ENCODE peak calls at places on chromosomes 11 and 22, in ten cellular contexts. M, K, V, Q, S, Z, A, T, C and P are unnamed samples.

GRCh38 chr11:62543680-62544444 is 2.7 kb downstream of the AHNAK start:
- DNase-seq in M (no peak), K (no peak), V (peak), Q (no peak), S (no peak), Z (no peak), A (no peak), T (no peak), C (no peak), P (no peak)

GRCh38 chr22:17368144-17368726 is 1.0 kb upstream of the CECR2 start:
- DNase-seq in M (no peak), K (no peak), V (no peak), Q (no peak), S (no peak), Z (no peak), A (no peak), T (no peak), C (no peak), P (no peak)

GRCh38 chr11:61609970-61610347 is 29.1 kb upstream of the SYT7 start:
- DNase-seq in M (no peak), K (no peak), V (no peak), Q (peak), S (no peak), Z (peak), A (no peak), T (no peak), C (no peak), P (no peak)

GRCh38 chr11:62401781-62402180 is 17.1 kb upstream of the SCGB1A1 start:
- DNase-seq in M (no peak), K (no peak), V (peak), Q (no peak), S (peak), Z (no peak), A (no peak), T (no peak), C (no peak), P (no peak)

GRCh38 chr11:83282084-83282716 is 4.0 kb downstream of the CCDC90B start:
- DNase-seq in M (no peak), K (no peak), V (no peak), Q (no peak), S (no peak), Z (no peak), A (no peak), T (no peak), C (no peak), P (no peak)

GRCh38 chr22:36373258-36373579 is 14.5 kb downstream of the MYH9 start:
- DNase-seq in M (no peak), K (no peak), V (peak), Q (no peak), S (peak), Z (no peak), A (peak), T (peak), C (no peak), P (no peak)

GRCh38 chr11:94574193-94574961 is 7.2 kb downstream of the PIWIL4 start:
- DNase-seq in M (peak), K (peak), V (peak), Q (no peak), S (no peak), Z (no peak), A (no peak), T (no peak), C (peak), P (no peak)

GRCh38 chr11:63590024-63590788 is 24.0 kb downstream of the PLAAT3 start:
- DNase-seq in M (no peak), K (no peak), V (no peak), Q (no peak), S (peak), Z (no peak), A (no peak), T (peak), C (no peak), P (no peak)

GRCh38 chr11:12198261-12198925 is 88.0 kb downstream of the MICAL2 start:
- DNase-seq in M (no peak), K (no peak), V (no peak), Q (no peak), S (no peak), Z (no peak), A (no peak), T (no peak), C (no peak), P (no peak)

GRCh38 chr11:95638501-95638900 is 151.1 kb downstream of the FAM76B start:
- DNase-seq in M (no peak), K (no peak), V (no peak), Q (no peak), S (no peak), Z (no peak), A (no peak), T (no peak), C (no peak), P (no peak)

GRCh38 chr11:5251746-5252145 is 2.1 kb upstream of the HBG1 start:
- DNase-seq in M (no peak), K (no peak), V (no peak), Q (no peak), S (no peak), Z (no peak), A (no peak), T (no peak), C (no peak), P (no peak)

GRCh38 chr11:74025467-74026166 is 16.7 kb upstream of the UCP3 start:
- DNase-seq in M (no peak), K (no peak), V (no peak), Q (no peak), S (no peak), Z (no peak), A (no peak), T (no peak), C (no peak), P (no peak)

GRCh38 chr11:33605703-33606102 is 94.9 kb downstream of the C11orf91 start:
- DNase-seq in M (no peak), K (no peak), V (no peak), Q (no peak), S (no peak), Z (no peak), A (no peak), T (no peak), C (no peak), P (no peak)

GRCh38 chr22:33787645-33788456 is 132.4 kb downstream of the LARGE1 start:
- DNase-seq in M (no peak), K (no peak), V (no peak), Q (no peak), S (no peak), Z (no peak), A (no peak), T (no peak), C (no peak), P (no peak)

GRCh38 chr11:119983240-119983732 is 154.6 kb downstream of the TRIM29 start:
- DNase-seq in M (no peak), K (no peak), V (no peak), Q (no peak), S (no peak), Z (no peak), A (no peak), T (no peak), C (no peak), P (no peak)

GRCh38 chr11:14380947-14381555 is 22.1 kb upstream of the RRAS2 start:
- DNase-seq in M (peak), K (no peak), V (peak), Q (peak), S (peak), Z (no peak), A (peak), T (peak), C (peak), P (peak)

GRCh38 chr11:72814831-72815618 is 814 bp downstream of the ATG16L2 start:
- DNase-seq in M (peak), K (no peak), V (no peak), Q (peak), S (no peak), Z (peak), A (no peak), T (no peak), C (no peak), P (no peak)

GRCh38 chr11:20050551-20051333 is 109.5 kb downstream of the DBX1 start:
- DNase-seq in M (no peak), K (no peak), V (no peak), Q (no peak), S (peak), Z (no peak), A (no peak), T (no peak), C (no peak), P (no peak)

GRCh38 chr22:24141586-24141985 is 39.7 kb upstream of the SUSD2 start:
- DNase-seq in M (no peak), K (no peak), V (no peak), Q (no peak), S (no peak), Z (no peak), A (no peak), T (no peak), C (no peak), P (no peak)

GRCh38 chr11:108319541-108320145 is 96.8 kb downstream of the ATM start:
- DNase-seq in M (no peak), K (no peak), V (no peak), Q (no peak), S (no peak), Z (no peak), A (no peak), T (no peak), C (no peak), P (no peak)

GRCh38 chr11:132111781-132112380 is 741.5 kb downstream of the NTM start:
- DNase-seq in M (peak), K (no peak), V (no peak), Q (no peak), S (no peak), Z (no peak), A (no peak), T (peak), C (no peak), P (no peak)

GRCh38 chr11:130071211-130071712 is 1.6 kb downstream of the APLP2 start:
- DNase-seq in M (peak), K (no peak), V (no peak), Q (no peak), S (no peak), Z (peak), A (no peak), T (no peak), C (no peak), P (no peak)

GRCh38 chr11:36460220-36460619 is 49.9 kb downstream of the TRAF6 start:
- DNase-seq in M (no peak), K (no peak), V (no peak), Q (no peak), S (no peak), Z (no peak), A (no peak), T (no peak), C (no peak), P (no peak)

GRCh38 chr11:68798221-68798813 is 43.4 kb downstream of the CPT1A start:
- DNase-seq in M (peak), K (no peak), V (no peak), Q (no peak), S (no peak), Z (peak), A (no peak), T (no peak), C (no peak), P (no peak)

GRCh38 chr22:48425091-48425506 is 1402.6 kb downstream of the BRD1 start:
- DNase-seq in M (no peak), K (no peak), V (no peak), Q (no peak), S (no peak), Z (no peak), A (no peak), T (no peak), C (no peak), P (no peak)

GRCh38 chr22:48427731-48428211 is 1399.9 kb downstream of the BRD1 start:
- DNase-seq in M (no peak), K (no peak), V (no peak), Q (no peak), S (no peak), Z (no peak), A (no peak), T (no peak), C (no peak), P (no peak)

GRCh38 chr22:48424661-48425060 is 1403.0 kb downstream of the BRD1 start:
- DNase-seq in M (no peak), K (no peak), V (no peak), Q (no peak), S (no peak), Z (no peak), A (no peak), T (no peak), C (no peak), P (no peak)

GRCh38 chr22:48428556-48429371 is 1398.9 kb downstream of the BRD1 start:
- DNase-seq in M (no peak), K (no peak), V (no peak), Q (peak), S (no peak), Z (no peak), A (no peak), T (no peak), C (no peak), P (no peak)

GRCh38 chr22:48426466-48427380 is 1401.0 kb downstream of the BRD1 start:
- DNase-seq in M (no peak), K (no peak), V (no peak), Q (no peak), S (no peak), Z (no peak), A (no peak), T (no peak), C (no peak), P (no peak)
- H3K27ac ChIP-seq in M (no peak), K (no peak), V (no peak), Q (no peak), S (no peak), Z (no peak), A (no peak), T (no peak), C (no peak), P (no peak)

DNA sequence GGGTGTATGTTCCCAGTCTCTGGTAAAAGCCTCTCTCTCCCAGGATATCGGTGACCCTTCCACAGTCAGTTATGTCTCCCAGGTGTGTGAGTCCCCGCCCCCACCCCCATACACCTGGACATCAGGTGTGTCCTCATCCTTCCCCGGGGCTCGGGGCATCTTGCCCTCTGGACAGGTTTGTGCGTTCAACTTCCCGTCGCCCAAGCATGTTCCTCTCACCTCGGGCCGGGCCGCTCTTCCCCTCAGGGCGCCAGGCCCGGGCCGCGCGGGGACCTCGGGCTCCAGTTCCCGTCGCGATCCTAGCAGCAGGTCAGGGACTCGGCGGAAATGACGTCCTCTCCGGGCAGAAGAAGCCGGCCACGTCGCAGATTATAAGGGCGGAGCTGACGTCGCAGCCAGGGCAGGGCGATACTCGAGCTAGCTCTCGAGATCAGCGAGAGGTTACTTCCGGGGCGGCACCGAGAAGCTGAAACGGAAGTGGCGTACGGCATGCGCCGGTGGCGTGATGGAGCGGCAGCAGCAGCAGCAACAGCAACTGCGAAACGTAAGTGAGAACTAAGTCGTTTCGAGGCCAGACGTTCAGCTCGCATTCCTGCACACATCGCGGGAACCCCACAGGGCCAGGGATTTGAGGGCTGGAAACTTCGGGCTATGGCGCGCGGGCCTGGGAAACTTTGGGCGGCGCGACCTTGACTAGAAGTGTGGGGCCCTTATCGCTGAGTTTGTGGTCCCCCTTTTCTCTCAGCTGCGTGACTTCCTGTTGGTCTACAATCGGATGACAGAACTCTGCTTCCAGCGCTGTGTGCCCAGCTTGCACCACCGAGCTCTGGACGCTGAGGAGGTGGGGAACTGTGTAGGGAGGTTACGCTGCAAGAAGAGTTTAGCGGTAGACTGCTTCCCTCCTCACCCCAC is at the start of the genes ARFIP2 and TIMM10B:
- DNase-seq in M (peak), K (peak), V (peak), Q (peak), S (peak), Z (peak), A (peak), T (peak), C (peak), P (peak)
- TF ChIP-seq CTCF in M (no peak), K (no peak), V (no peak), Q (no peak), S (no peak), Z (no peak), A (no peak), T (no peak), C (no peak), P (no peak)

GRCh38 chr11:69985654-69986420 is 92.3 kb upstream of the ANO1 start:
- DNase-seq in M (no peak), K (no peak), V (peak), Q (no peak), S (no peak), Z (no peak), A (no peak), T (no peak), C (no peak), P (no peak)

GRCh38 chr11:69983571-69983877 is 94.6 kb upstream of the ANO1 start:
- DNase-seq in M (no peak), K (no peak), V (peak), Q (no peak), S (no peak), Z (no peak), A (no peak), T (no peak), C (no peak), P (no peak)

GRCh38 chr11:69985331-69985653 is 92.8 kb upstream of the ANO1 start:
- DNase-seq in M (no peak), K (no peak), V (no peak), Q (no peak), S (no peak), Z (no peak), A (no peak), T (no peak), C (no peak), P (no peak)

GRCh38 chr11:69983897-69984438 is 94.1 kb upstream of the ANO1 start:
- DNase-seq in M (no peak), K (no peak), V (peak), Q (no peak), S (no peak), Z (no peak), A (no peak), T (no peak), C (no peak), P (no peak)

DNA sequence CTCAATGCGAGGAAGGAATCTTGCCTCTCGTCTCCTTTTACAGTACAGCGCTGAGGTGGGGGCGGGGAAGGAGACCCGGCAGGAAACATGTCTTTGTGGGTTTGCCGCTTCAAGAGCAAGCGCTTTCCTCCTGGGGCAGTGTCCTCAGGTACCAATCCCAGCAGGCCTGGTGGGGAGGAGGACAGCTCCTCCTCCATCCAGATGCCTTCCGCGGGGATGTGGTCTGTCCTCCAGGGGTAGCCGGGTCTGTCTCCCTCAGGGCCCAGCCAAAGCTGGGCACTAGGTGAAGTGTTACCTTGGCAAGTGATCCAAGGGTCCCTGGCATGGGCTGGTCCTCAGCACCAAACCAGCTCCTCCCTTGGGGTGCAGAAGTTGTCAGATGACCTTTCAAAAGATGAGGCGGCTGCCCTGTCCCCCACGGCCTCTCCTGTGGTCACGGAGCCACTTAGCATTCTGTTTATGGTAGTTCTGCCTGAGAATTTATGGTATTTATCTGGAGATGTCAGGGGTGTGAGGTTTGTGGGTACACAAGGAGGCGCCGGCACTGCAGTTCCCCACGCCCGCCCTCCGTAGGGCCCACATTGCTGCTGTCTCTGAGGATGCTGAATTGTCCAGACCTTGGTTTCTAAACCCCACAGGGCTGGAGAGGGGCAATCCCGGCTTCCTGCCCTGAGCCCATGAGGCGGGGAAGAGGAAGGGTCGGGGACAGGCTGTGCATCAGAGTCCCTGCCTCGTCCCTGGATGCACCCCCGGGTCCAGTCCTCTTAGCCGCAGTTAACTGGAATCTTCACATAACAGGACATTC is 93.5 kb upstream of the ANO1 start:
- DNase-seq in M (no peak), K (no peak), V (peak), Q (no peak), S (no peak), Z (no peak), A (no peak), T (no peak), C (no peak), P (no peak)
- H3K4me3 ChIP-seq in M (no peak), K (no peak), V (no peak), Q (no peak), S (no peak), Z (no peak), A (no peak), T (no peak), C (no peak), P (no peak)

GRCh38 chr11:77072851-77073327 is 6.1 kb downstream of the CAPN5 start:
- DNase-seq in M (no peak), K (no peak), V (peak), Q (no peak), S (no peak), Z (no peak), A (no peak), T (peak), C (no peak), P (no peak)

GRCh38 chr11:77074205-77074604 is 7.4 kb downstream of the CAPN5 start:
- DNase-seq in M (no peak), K (no peak), V (no peak), Q (no peak), S (no peak), Z (no peak), A (no peak), T (peak), C (peak), P (no peak)

GRCh38 chr11:77073328-77074001 is 6.7 kb downstream of the CAPN5 start:
- DNase-seq in M (peak), K (no peak), V (peak), Q (peak), S (peak), Z (no peak), A (peak), T (peak), C (peak), P (peak)

GRCh38 chr11:77075425-77075905 is 8.7 kb downstream of the CAPN5 start:
- DNase-seq in M (no peak), K (no peak), V (no peak), Q (no peak), S (no peak), Z (no peak), A (no peak), T (peak), C (no peak), P (no peak)

GRCh38 chr11:77074626-77075221 is 8.0 kb downstream of the CAPN5 start:
- DNase-seq in M (no peak), K (no peak), V (no peak), Q (no peak), S (no peak), Z (no peak), A (no peak), T (peak), C (peak), P (no peak)
- H3K27ac ChIP-seq in M (no peak), K (no peak), V (peak), Q (peak), S (peak), Z (no peak), A (peak), T (peak), C (peak), P (no peak)

DNA sequence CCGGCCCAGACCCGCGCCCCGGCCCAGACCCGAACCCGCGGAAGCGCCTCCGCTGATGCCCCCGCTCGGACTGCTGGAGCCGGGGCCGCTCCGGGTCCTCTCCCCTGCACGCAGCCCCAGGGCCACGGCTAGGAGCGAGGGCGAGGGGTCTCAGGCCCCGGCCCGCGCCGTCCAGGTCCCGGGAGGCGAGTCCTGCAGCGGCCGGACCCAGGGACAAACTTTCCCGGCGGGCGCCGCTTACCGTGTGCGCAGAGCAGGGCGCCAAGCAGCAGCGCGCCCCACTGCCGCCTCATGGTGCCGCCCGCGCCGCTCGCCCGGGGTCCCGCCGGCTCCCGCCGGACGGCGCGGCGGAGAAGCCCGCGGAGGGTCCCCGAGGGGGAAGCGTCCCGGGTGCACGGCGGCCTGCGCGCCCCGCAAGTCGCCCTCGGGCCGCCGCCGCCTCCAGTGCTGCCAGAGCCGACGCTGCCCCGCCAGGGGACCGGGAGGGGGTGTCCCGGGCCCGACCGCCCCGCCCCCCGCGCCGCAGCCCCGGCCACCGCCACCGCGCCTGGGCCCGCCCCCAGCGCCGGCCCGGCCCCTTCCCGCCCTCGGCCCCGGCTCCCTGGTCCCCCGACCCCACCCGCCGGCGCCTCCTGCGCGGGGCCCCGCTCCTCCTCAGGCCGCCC is at the start of gene LRP4:
- DNase-seq in M (peak), K (no peak), V (peak), Q (peak), S (no peak), Z (peak), A (peak), T (no peak), C (peak), P (peak)
- TF ChIP-seq CTCF in M (no peak), K (no peak), V (no peak), Q (no peak), S (no peak), Z (no peak), A (peak), T (no peak), C (no peak), P (no peak)